ENCODE peak calls at places on chromosomes 11 and 22, in six cellular contexts. One of them, this sample, is unnamed.

GRCh38 chr11:129440028-129440630 is 64.5 kb downstream of the BARX2 start:
- DNase-seq in activated CD4-positive, alpha-beta T cell treated with anti-CD3 and anti-CD28 coated beads for 48 hours: peak
- DNase-seq in GM13976: no peak
- DNase-seq in stimulated activated CD4-positive, alpha-beta T cell treated with anti-CD3 and anti-CD28 coated beads, Interleukin-1b, Interleukin-23, amount 100 ng/mL, for 1 hour: no peak
- DNase-seq in ELF-1: peak
- DNase-seq in aorta: no peak
- DNase-seq in this sample: no peak

GRCh38 chr22:46537221-46537945 is at the start of gene CELSR1:
- DNase-seq in activated CD4-positive, alpha-beta T cell treated with anti-CD3 and anti-CD28 coated beads for 48 hours: peak
- DNase-seq in GM13976: peak
- DNase-seq in stimulated activated CD4-positive, alpha-beta T cell treated with anti-CD3 and anti-CD28 coated beads, Interleukin-1b, Interleukin-23, amount 100 ng/mL, for 1 hour: no peak
- DNase-seq in ELF-1: no peak
- DNase-seq in aorta: no peak
- DNase-seq in this sample: no peak

GRCh38 chr11:83087035-83087434 is 15.3 kb upstream of the RAB30 start:
- DNase-seq in activated CD4-positive, alpha-beta T cell treated with anti-CD3 and anti-CD28 coated beads for 48 hours: no peak
- DNase-seq in GM13976: no peak
- DNase-seq in stimulated activated CD4-positive, alpha-beta T cell treated with anti-CD3 and anti-CD28 coated beads, Interleukin-1b, Interleukin-23, amount 100 ng/mL, for 1 hour: no peak
- DNase-seq in ELF-1: no peak
- DNase-seq in aorta: no peak
- DNase-seq in this sample: no peak

GRCh38 chr11:127454856-127455255 is 454.3 kb upstream of the KIRREL3 start:
- DNase-seq in activated CD4-positive, alpha-beta T cell treated with anti-CD3 and anti-CD28 coated beads for 48 hours: no peak
- DNase-seq in GM13976: no peak
- DNase-seq in stimulated activated CD4-positive, alpha-beta T cell treated with anti-CD3 and anti-CD28 coated beads, Interleukin-1b, Interleukin-23, amount 100 ng/mL, for 1 hour: no peak
- DNase-seq in ELF-1: peak
- DNase-seq in aorta: no peak
- DNase-seq in this sample: no peak

GRCh38 chr11:119149371-119150275 is 771 bp downstream of the ABCG4 start:
- DNase-seq in activated CD4-positive, alpha-beta T cell treated with anti-CD3 and anti-CD28 coated beads for 48 hours: no peak
- DNase-seq in GM13976: no peak
- DNase-seq in stimulated activated CD4-positive, alpha-beta T cell treated with anti-CD3 and anti-CD28 coated beads, Interleukin-1b, Interleukin-23, amount 100 ng/mL, for 1 hour: no peak
- DNase-seq in ELF-1: peak
- DNase-seq in aorta: no peak
- DNase-seq in this sample: no peak

GRCh38 chr11:77082838-77083552 is 16.2 kb downstream of the CAPN5 start:
- DNase-seq in activated CD4-positive, alpha-beta T cell treated with anti-CD3 and anti-CD28 coated beads for 48 hours: peak
- DNase-seq in GM13976: no peak
- DNase-seq in stimulated activated CD4-positive, alpha-beta T cell treated with anti-CD3 and anti-CD28 coated beads, Interleukin-1b, Interleukin-23, amount 100 ng/mL, for 1 hour: peak
- DNase-seq in ELF-1: peak
- DNase-seq in aorta: peak
- DNase-seq in this sample: peak

GRCh38 chr11:3109921-3110706 is 52.9 kb upstream of the CARS1 start:
- DNase-seq in activated CD4-positive, alpha-beta T cell treated with anti-CD3 and anti-CD28 coated beads for 48 hours: peak
- DNase-seq in GM13976: peak
- DNase-seq in stimulated activated CD4-positive, alpha-beta T cell treated with anti-CD3 and anti-CD28 coated beads, Interleukin-1b, Interleukin-23, amount 100 ng/mL, for 1 hour: no peak
- DNase-seq in ELF-1: peak
- DNase-seq in aorta: peak
- DNase-seq in this sample: no peak

GRCh38 chr11:110432713-110433392 is 3.1 kb downstream of the FDX1 start:
- DNase-seq in activated CD4-positive, alpha-beta T cell treated with anti-CD3 and anti-CD28 coated beads for 48 hours: no peak
- DNase-seq in GM13976: no peak
- DNase-seq in stimulated activated CD4-positive, alpha-beta T cell treated with anti-CD3 and anti-CD28 coated beads, Interleukin-1b, Interleukin-23, amount 100 ng/mL, for 1 hour: no peak
- DNase-seq in ELF-1: peak
- DNase-seq in aorta: no peak
- DNase-seq in this sample: no peak

GRCh38 chr11:128599729-128600128 is 12.4 kb upstream of the ETS1 start:
- DNase-seq in activated CD4-positive, alpha-beta T cell treated with anti-CD3 and anti-CD28 coated beads for 48 hours: peak
- DNase-seq in GM13976: no peak
- DNase-seq in stimulated activated CD4-positive, alpha-beta T cell treated with anti-CD3 and anti-CD28 coated beads, Interleukin-1b, Interleukin-23, amount 100 ng/mL, for 1 hour: no peak
- DNase-seq in ELF-1: no peak
- DNase-seq in aorta: no peak
- DNase-seq in this sample: no peak

GRCh38 chr22:38923463-38924196 is 33.8 kb upstream of the APOBEC3A start:
- DNase-seq in activated CD4-positive, alpha-beta T cell treated with anti-CD3 and anti-CD28 coated beads for 48 hours: no peak
- DNase-seq in GM13976: no peak
- DNase-seq in stimulated activated CD4-positive, alpha-beta T cell treated with anti-CD3 and anti-CD28 coated beads, Interleukin-1b, Interleukin-23, amount 100 ng/mL, for 1 hour: no peak
- DNase-seq in ELF-1: peak
- DNase-seq in aorta: peak
- DNase-seq in this sample: peak

GRCh38 chr11:78220218-78221157 is 31.8 kb downstream of the USP35 start:
- DNase-seq in activated CD4-positive, alpha-beta T cell treated with anti-CD3 and anti-CD28 coated beads for 48 hours: peak
- DNase-seq in GM13976: no peak
- DNase-seq in stimulated activated CD4-positive, alpha-beta T cell treated with anti-CD3 and anti-CD28 coated beads, Interleukin-1b, Interleukin-23, amount 100 ng/mL, for 1 hour: no peak
- DNase-seq in ELF-1: no peak
- DNase-seq in aorta: no peak
- DNase-seq in this sample: no peak

GRCh38 chr11:61766353-61766841 is 14.0 kb downstream of the MYRF start:
- DNase-seq in activated CD4-positive, alpha-beta T cell treated with anti-CD3 and anti-CD28 coated beads for 48 hours: no peak
- DNase-seq in GM13976: no peak
- DNase-seq in stimulated activated CD4-positive, alpha-beta T cell treated with anti-CD3 and anti-CD28 coated beads, Interleukin-1b, Interleukin-23, amount 100 ng/mL, for 1 hour: no peak
- DNase-seq in ELF-1: no peak
- DNase-seq in aorta: no peak
- DNase-seq in this sample: no peak

GRCh38 chr11:72856551-72857342 is 42.5 kb downstream of the ATG16L2 start:
- DNase-seq in activated CD4-positive, alpha-beta T cell treated with anti-CD3 and anti-CD28 coated beads for 48 hours: no peak
- DNase-seq in GM13976: no peak
- DNase-seq in stimulated activated CD4-positive, alpha-beta T cell treated with anti-CD3 and anti-CD28 coated beads, Interleukin-1b, Interleukin-23, amount 100 ng/mL, for 1 hour: no peak
- DNase-seq in ELF-1: no peak
- DNase-seq in aorta: peak
- DNase-seq in this sample: no peak

GRCh38 chr11:85827768-85828639 is 17.1 kb upstream of the SYTL2 start:
- DNase-seq in activated CD4-positive, alpha-beta T cell treated with anti-CD3 and anti-CD28 coated beads for 48 hours: no peak
- DNase-seq in GM13976: no peak
- DNase-seq in stimulated activated CD4-positive, alpha-beta T cell treated with anti-CD3 and anti-CD28 coated beads, Interleukin-1b, Interleukin-23, amount 100 ng/mL, for 1 hour: no peak
- DNase-seq in ELF-1: no peak
- DNase-seq in aorta: no peak
- DNase-seq in this sample: no peak

GRCh38 chr11:118625976-118626375 is 18.6 kb downstream of the PHLDB1 start:
- DNase-seq in activated CD4-positive, alpha-beta T cell treated with anti-CD3 and anti-CD28 coated beads for 48 hours: no peak
- DNase-seq in GM13976: no peak
- DNase-seq in stimulated activated CD4-positive, alpha-beta T cell treated with anti-CD3 and anti-CD28 coated beads, Interleukin-1b, Interleukin-23, amount 100 ng/mL, for 1 hour: no peak
- DNase-seq in ELF-1: peak
- DNase-seq in aorta: peak
- DNase-seq in this sample: no peak

GRCh38 chr11:105000797-105001196 is 22.2 kb downstream of the CASP5 start:
- DNase-seq in activated CD4-positive, alpha-beta T cell treated with anti-CD3 and anti-CD28 coated beads for 48 hours: peak
- DNase-seq in GM13976: peak
- DNase-seq in stimulated activated CD4-positive, alpha-beta T cell treated with anti-CD3 and anti-CD28 coated beads, Interleukin-1b, Interleukin-23, amount 100 ng/mL, for 1 hour: peak
- DNase-seq in ELF-1: peak
- DNase-seq in aorta: peak
- DNase-seq in this sample: no peak

GRCh38 chr11:46615756-46616155 is 1.3 kb downstream of the HARBI1 start:
- DNase-seq in activated CD4-positive, alpha-beta T cell treated with anti-CD3 and anti-CD28 coated beads for 48 hours: no peak
- DNase-seq in GM13976: no peak
- DNase-seq in stimulated activated CD4-positive, alpha-beta T cell treated with anti-CD3 and anti-CD28 coated beads, Interleukin-1b, Interleukin-23, amount 100 ng/mL, for 1 hour: no peak
- DNase-seq in ELF-1: no peak
- DNase-seq in aorta: no peak
- DNase-seq in this sample: no peak

GRCh38 chr11:85806876-85807275 is 4.1 kb downstream of the SYTL2 start:
- DNase-seq in activated CD4-positive, alpha-beta T cell treated with anti-CD3 and anti-CD28 coated beads for 48 hours: no peak
- DNase-seq in GM13976: no peak
- DNase-seq in stimulated activated CD4-positive, alpha-beta T cell treated with anti-CD3 and anti-CD28 coated beads, Interleukin-1b, Interleukin-23, amount 100 ng/mL, for 1 hour: no peak
- DNase-seq in ELF-1: no peak
- DNase-seq in aorta: no peak
- DNase-seq in this sample: no peak

GRCh38 chr22:49299821-49300231 is 527.8 kb downstream of the BRD1 start:
- DNase-seq in activated CD4-positive, alpha-beta T cell treated with anti-CD3 and anti-CD28 coated beads for 48 hours: no peak
- DNase-seq in GM13976: no peak
- DNase-seq in stimulated activated CD4-positive, alpha-beta T cell treated with anti-CD3 and anti-CD28 coated beads, Interleukin-1b, Interleukin-23, amount 100 ng/mL, for 1 hour: no peak
- DNase-seq in ELF-1: no peak
- DNase-seq in aorta: no peak
- DNase-seq in this sample: peak

GRCh38 chr11:91804057-91804456 is 420.6 kb upstream of the FAT3 start:
- DNase-seq in activated CD4-positive, alpha-beta T cell treated with anti-CD3 and anti-CD28 coated beads for 48 hours: no peak
- DNase-seq in GM13976: no peak
- DNase-seq in stimulated activated CD4-positive, alpha-beta T cell treated with anti-CD3 and anti-CD28 coated beads, Interleukin-1b, Interleukin-23, amount 100 ng/mL, for 1 hour: no peak
- DNase-seq in ELF-1: no peak
- DNase-seq in aorta: no peak
- DNase-seq in this sample: no peak

GRCh38 chr22:23181763-23182288 is 1.5 kb downstream of the BCR start:
- DNase-seq in activated CD4-positive, alpha-beta T cell treated with anti-CD3 and anti-CD28 coated beads for 48 hours: peak
- DNase-seq in GM13976: no peak
- DNase-seq in stimulated activated CD4-positive, alpha-beta T cell treated with anti-CD3 and anti-CD28 coated beads, Interleukin-1b, Interleukin-23, amount 100 ng/mL, for 1 hour: no peak
- DNase-seq in ELF-1: no peak
- DNase-seq in aorta: no peak
- DNase-seq in this sample: no peak

GRCh38 chr11:64918056-64918455 is 1.0 kb upstream of the ATG2A start:
- DNase-seq in activated CD4-positive, alpha-beta T cell treated with anti-CD3 and anti-CD28 coated beads for 48 hours: no peak
- DNase-seq in GM13976: no peak
- DNase-seq in stimulated activated CD4-positive, alpha-beta T cell treated with anti-CD3 and anti-CD28 coated beads, Interleukin-1b, Interleukin-23, amount 100 ng/mL, for 1 hour: no peak
- DNase-seq in ELF-1: peak
- DNase-seq in aorta: no peak
- DNase-seq in this sample: no peak

GRCh38 chr11:92295175-92296137 is 70.8 kb downstream of the FAT3 start:
- DNase-seq in activated CD4-positive, alpha-beta T cell treated with anti-CD3 and anti-CD28 coated beads for 48 hours: no peak
- DNase-seq in GM13976: no peak
- DNase-seq in stimulated activated CD4-positive, alpha-beta T cell treated with anti-CD3 and anti-CD28 coated beads, Interleukin-1b, Interleukin-23, amount 100 ng/mL, for 1 hour: no peak
- DNase-seq in ELF-1: no peak
- DNase-seq in aorta: no peak
- DNase-seq in this sample: no peak

GRCh38 chr11:112639469-112639868 is 321.8 kb upstream of the NCAM1 start:
- DNase-seq in activated CD4-positive, alpha-beta T cell treated with anti-CD3 and anti-CD28 coated beads for 48 hours: no peak
- DNase-seq in GM13976: no peak
- DNase-seq in stimulated activated CD4-positive, alpha-beta T cell treated with anti-CD3 and anti-CD28 coated beads, Interleukin-1b, Interleukin-23, amount 100 ng/mL, for 1 hour: no peak
- DNase-seq in ELF-1: no peak
- DNase-seq in aorta: no peak
- DNase-seq in this sample: no peak

GRCh38 chr22:35205956-35206355 is 51.3 kb upstream of the HMGXB4 start:
- DNase-seq in activated CD4-positive, alpha-beta T cell treated with anti-CD3 and anti-CD28 coated beads for 48 hours: no peak
- DNase-seq in GM13976: no peak
- DNase-seq in stimulated activated CD4-positive, alpha-beta T cell treated with anti-CD3 and anti-CD28 coated beads, Interleukin-1b, Interleukin-23, amount 100 ng/mL, for 1 hour: no peak
- DNase-seq in ELF-1: peak
- DNase-seq in aorta: no peak
- DNase-seq in this sample: no peak

GRCh38 chr22:25942126-25942988 is 200.4 kb downstream of the MYO18B start:
- DNase-seq in activated CD4-positive, alpha-beta T cell treated with anti-CD3 and anti-CD28 coated beads for 48 hours: no peak
- DNase-seq in GM13976: no peak
- DNase-seq in stimulated activated CD4-positive, alpha-beta T cell treated with anti-CD3 and anti-CD28 coated beads, Interleukin-1b, Interleukin-23, amount 100 ng/mL, for 1 hour: no peak
- DNase-seq in ELF-1: no peak
- DNase-seq in aorta: no peak
- DNase-seq in this sample: no peak

GRCh38 chr22:41915035-41915782 is at the start of gene SHISA8:
- DNase-seq in activated CD4-positive, alpha-beta T cell treated with anti-CD3 and anti-CD28 coated beads for 48 hours: peak
- DNase-seq in GM13976: peak
- DNase-seq in stimulated activated CD4-positive, alpha-beta T cell treated with anti-CD3 and anti-CD28 coated beads, Interleukin-1b, Interleukin-23, amount 100 ng/mL, for 1 hour: peak
- DNase-seq in ELF-1: no peak
- DNase-seq in aorta: no peak
- DNase-seq in this sample: peak

GRCh38 chr11:74325649-74326645 is 14.5 kb upstream of the P4HA3 start:
- DNase-seq in activated CD4-positive, alpha-beta T cell treated with anti-CD3 and anti-CD28 coated beads for 48 hours: no peak
- DNase-seq in GM13976: no peak
- DNase-seq in stimulated activated CD4-positive, alpha-beta T cell treated with anti-CD3 and anti-CD28 coated beads, Interleukin-1b, Interleukin-23, amount 100 ng/mL, for 1 hour: no peak
- DNase-seq in ELF-1: no peak
- DNase-seq in aorta: peak
- DNase-seq in this sample: peak

GRCh38 chr22:46571642-46572250 is 34.3 kb upstream of the CELSR1 start:
- DNase-seq in activated CD4-positive, alpha-beta T cell treated with anti-CD3 and anti-CD28 coated beads for 48 hours: no peak
- DNase-seq in GM13976: no peak
- DNase-seq in stimulated activated CD4-positive, alpha-beta T cell treated with anti-CD3 and anti-CD28 coated beads, Interleukin-1b, Interleukin-23, amount 100 ng/mL, for 1 hour: no peak
- DNase-seq in ELF-1: no peak
- DNase-seq in aorta: no peak
- DNase-seq in this sample: no peak

GRCh38 chr11:64960719-64961118 is 11.2 kb downstream of the MAJIN start:
- DNase-seq in activated CD4-positive, alpha-beta T cell treated with anti-CD3 and anti-CD28 coated beads for 48 hours: no peak
- DNase-seq in GM13976: no peak
- DNase-seq in stimulated activated CD4-positive, alpha-beta T cell treated with anti-CD3 and anti-CD28 coated beads, Interleukin-1b, Interleukin-23, amount 100 ng/mL, for 1 hour: no peak
- DNase-seq in ELF-1: no peak
- DNase-seq in aorta: no peak
- DNase-seq in this sample: no peak

GRCh38 chr11:94649925-94650623 is 82.9 kb downstream of the PIWIL4 start:
- DNase-seq in activated CD4-positive, alpha-beta T cell treated with anti-CD3 and anti-CD28 coated beads for 48 hours: no peak
- DNase-seq in GM13976: no peak
- DNase-seq in stimulated activated CD4-positive, alpha-beta T cell treated with anti-CD3 and anti-CD28 coated beads, Interleukin-1b, Interleukin-23, amount 100 ng/mL, for 1 hour: no peak
- DNase-seq in ELF-1: no peak
- DNase-seq in aorta: no peak
- DNase-seq in this sample: no peak

This sample was measured in dorsolateral prefrontal cortex.